ENCODE peak calls at places on chromosomes 13 and 19, in six cellular contexts. T is Peyer's patch; R is GM23338; I is hepatocyte; P is CD8-positive, alpha-beta T cell; H is heart right ventricle. S is an unnamed sample.

GRCh38 chr19:55632463-55632834 is 8.1 kb upstream of the ZNF784 start:
- DNase-seq in H (peak; percentile 92), R (peak; percentile 99), P (peak; percentile 87), I (peak; percentile 98), T (peak; percentile 100), S (peak; percentile 67)

GRCh38 chr19:14048439-14049153 is 13.3 kb downstream of the PALM3 start:
- DNase-seq in T (peak; percentile 56), R (peak; percentile 86), H (peak; percentile 42), I (peak; percentile 62), P (peak; percentile 85), S (peak; percentile 83)

GRCh38 chr13:40187836-40188591 is 478.4 kb downstream of the FOXO1 start:
- DNase-seq in R (peak; percentile 23), I (no peak), H (no peak), T (peak; percentile 51), P (peak; percentile 80), S (no peak)

GRCh38 chr19:11345122-11345752 is 831 bp downstream of the TMEM205 start:
- DNase-seq in T (no peak), I (peak; percentile 32), R (no peak), P (no peak), H (no peak), S (no peak)

GRCh38 chr13:91406619-91407018 is 8.2 kb downstream of the GPC5 start:
- DNase-seq in P (no peak), R (peak; percentile 90), I (peak; percentile 47), H (no peak), T (no peak), S (no peak)

GRCh38 chr13:47252627-47253026 is 355.8 kb upstream of the HTR2A start:
- DNase-seq in R (no peak), I (no peak), P (no peak), H (no peak), T (no peak), S (no peak)

GRCh38 chr19:12346896-12347295 is 13.5 kb upstream of the ZNF563 start:
- DNase-seq in P (no peak), R (peak; percentile 3), H (no peak), I (no peak), T (no peak), S (no peak)

GRCh38 chr13:48318014-48318713 is 14.6 kb downstream of the RB1 start:
- DNase-seq in H (peak; percentile 30), R (no peak), T (no peak), I (no peak), P (no peak), S (no peak)

GRCh38 chr13:75558130-75558840 is 8.7 kb downstream of the UCHL3 start:
- DNase-seq in I (no peak), H (no peak), P (no peak), T (no peak), R (no peak), S (no peak)

GRCh38 chr19:948842-949496 is 23.1 kb downstream of the ARID3A start:
- DNase-seq in T (no peak), I (peak; percentile 37), P (no peak), H (no peak), R (no peak), S (no peak)

GRCh38 chr13:97567510-97568243 is 133.7 kb downstream of the RAP2A start:
- DNase-seq in R (peak; percentile 8), T (no peak), I (peak; percentile 80), P (no peak), H (no peak), S (peak; percentile 77)

DNA sequence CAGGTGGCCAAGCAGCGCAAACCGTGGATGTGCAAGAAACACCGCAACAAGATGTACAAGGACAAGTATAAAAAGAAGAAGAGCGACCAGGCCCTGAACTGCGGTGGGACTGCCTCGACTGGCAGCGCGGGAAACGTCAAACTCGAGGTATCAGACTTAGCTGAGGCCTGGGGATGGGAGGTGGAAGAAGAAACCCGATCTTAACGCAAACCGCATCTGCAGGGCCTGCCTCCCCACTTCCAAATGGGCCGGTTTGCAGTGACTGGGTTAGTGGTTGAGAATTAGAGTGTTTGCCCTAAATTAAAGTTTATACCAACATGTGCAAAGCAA is 754 bp downstream of the RFXAP start:
- DNase-seq in H (peak; percentile 10), I (peak; percentile 19), P (no peak), R (peak; percentile 65), T (no peak), S (no peak)
- H3K4me3 ChIP-seq in H (peak overlapping the region; percentile 86), I (peak overlapping the region; percentile 86), P (peak overlapping the region; percentile 83), R (peak overlapping the region; percentile 79), T (peak overlapping the region; percentile 91), S (peak overlapping the region; percentile 74)

GRCh38 chr19:39400997-39401548 is 5.6 kb upstream of the ZFP36 start:
- DNase-seq in R (no peak), I (peak; percentile 33), P (no peak), T (no peak), H (no peak), S (no peak)
- H3K4me1 ChIP-seq in R (peaks cover 41% of the 10 kb centered on the region), I (peaks cover 53% of the 10 kb centered on the region), P (peaks cover 78% of the 10 kb centered on the region), T (peaks cover 20% of the 10 kb centered on the region), H (peaks cover 63% of the 10 kb centered on the region), S (peaks cover 57% of the 10 kb centered on the region)

DNA sequence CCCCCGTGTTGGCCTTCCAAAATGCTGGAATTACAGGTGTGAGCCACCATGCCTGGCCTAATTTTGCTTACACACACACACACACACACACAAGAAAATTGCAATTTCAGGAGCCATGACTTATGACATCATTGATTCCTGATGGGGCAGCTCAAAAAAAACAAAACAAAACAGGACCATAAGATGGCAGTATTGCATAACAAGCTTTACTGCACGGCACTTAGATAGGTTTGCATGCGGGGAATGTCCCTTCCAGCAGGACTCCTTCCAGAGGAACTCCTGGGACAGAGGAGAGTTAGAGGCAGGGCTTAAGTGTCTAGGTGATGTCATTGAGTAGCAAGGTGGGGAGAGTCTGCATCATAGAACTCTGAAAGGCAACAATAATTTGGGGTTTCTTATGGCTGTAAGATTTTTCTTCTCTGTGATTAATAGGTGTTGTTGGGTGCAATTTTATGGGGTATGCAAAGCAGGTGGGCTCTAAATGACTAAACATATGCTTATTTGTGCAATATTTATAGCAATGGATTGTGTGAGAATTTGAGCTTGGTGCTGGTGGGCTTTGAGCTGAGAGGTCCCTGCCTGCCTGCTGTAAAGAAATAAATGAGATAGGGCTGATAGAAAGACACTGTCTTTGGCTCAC is 9.0 kb upstream of the ACSBG2 start:
- DNase-seq in H (no peak), T (no peak), R (peak; percentile 76), P (no peak), I (peak; percentile 50), S (no peak)
- TF ChIP-seq CTCF in H (peak; percentile 18), T (peak; percentile 50), R (peak; percentile 57), P (no peak), I (peak; percentile 38), S (no peak)

DNA sequence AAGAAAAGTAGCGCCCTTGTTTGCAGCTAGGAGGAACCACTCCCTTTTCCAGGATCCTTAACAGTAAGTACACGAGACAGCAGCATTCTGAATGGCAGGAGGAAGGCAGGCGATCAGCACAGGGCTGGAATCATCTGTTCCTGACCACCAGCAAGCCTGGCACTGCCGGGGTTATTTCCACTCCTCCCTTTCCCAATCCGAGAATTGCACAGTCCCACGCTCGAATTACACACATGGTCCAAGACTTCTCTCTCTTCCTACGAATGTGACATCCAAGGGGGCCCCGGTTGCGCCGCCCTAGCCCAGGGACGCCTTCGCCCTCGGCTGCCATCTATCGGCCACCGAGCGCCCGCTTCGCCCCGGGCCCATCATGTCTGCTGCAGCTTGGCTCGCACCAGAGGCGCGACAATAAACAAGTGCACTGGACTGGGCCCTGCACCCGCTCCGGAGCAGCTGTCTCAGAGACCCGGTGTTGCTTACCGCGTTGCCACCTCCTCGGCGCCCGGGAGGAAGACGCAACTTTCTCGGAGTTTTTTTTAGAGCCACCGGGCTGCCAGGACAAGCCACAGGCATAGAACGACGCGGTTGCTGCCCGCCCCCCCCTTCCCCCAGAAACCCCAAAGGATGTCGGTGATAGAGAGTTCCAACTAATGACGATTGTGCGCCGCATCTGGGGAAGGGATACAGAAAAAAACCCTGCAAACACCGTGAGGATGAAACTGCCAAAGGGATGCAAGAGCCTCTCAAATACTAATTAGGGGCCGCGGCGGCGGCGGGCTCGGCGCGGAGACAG is at the start of gene SLITRK5:
- DNase-seq in I (peak; percentile 86), R (peak; percentile 85), T (peak; percentile 33), P (peak; percentile 78), H (peak; percentile 44), S (peak; percentile 90)
- H3K4me3 ChIP-seq in I (peak within 1 kb of the TSS; percentile 62), R (peak within 1 kb of the TSS; percentile 88), T (peak within 1 kb of the TSS; percentile 50), P (peak within 1 kb of the TSS; percentile 39), H (peak within 1 kb of the TSS; percentile 60), S (peak within 1 kb of the TSS; percentile 52)

DNA sequence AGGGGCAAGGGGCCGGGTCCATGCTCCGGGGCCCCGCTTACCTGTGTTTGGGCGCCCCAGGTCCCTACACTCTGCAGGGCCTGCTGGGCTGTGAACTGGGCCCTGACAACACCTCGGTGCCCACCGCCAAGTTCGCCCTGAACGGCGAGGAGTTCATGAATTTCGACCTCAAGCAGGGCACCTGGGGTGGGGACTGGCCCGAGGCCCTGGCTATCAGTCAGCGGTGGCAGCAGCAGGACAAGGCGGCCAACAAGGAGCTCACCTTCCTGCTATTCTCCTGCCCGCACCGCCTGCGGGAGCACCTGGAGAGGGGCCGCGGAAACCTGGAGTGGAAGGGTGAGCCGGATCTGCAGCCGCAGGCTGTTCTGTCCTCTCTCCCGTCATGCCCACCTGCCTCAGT is 1.7 kb downstream of the FCGRT start:
- DNase-seq in R (no peak), H (no peak), P (no peak), T (no peak), I (no peak), S (peak; percentile 70)
- H3K4me1 ChIP-seq in R (peaks cover 21% of the 10 kb centered on the region), H (peaks cover 50% of the 10 kb centered on the region), P (peaks cover 24% of the 10 kb centered on the region), T (no peaks in the 10 kb centered on the region), I (peaks cover 27% of the 10 kb centered on the region), S (peaks cover 33% of the 10 kb centered on the region)

GRCh38 chr13:77377016-77377415 is 50.1 kb upstream of the MYCBP2 start:
- DNase-seq in H (no peak), R (no peak), P (no peak), T (no peak), I (no peak), S (no peak)
- TF ChIP-seq CTCF in H (no peak), R (no peak), P (no peak), T (no peak), I (no peak), S (no peak)

GRCh38 chr19:2325261-2326046 is 2.9 kb downstream of the LSM7 start:
- DNase-seq in P (no peak), T (peak; percentile 60), H (no peak), I (no peak), R (no peak), S (no peak)
- H3K4me3 ChIP-seq in P (no peak overlapping the region), T (no peak overlapping the region), H (no peak overlapping the region), I (no peak overlapping the region), R (no peak overlapping the region), S (no peak overlapping the region)

DNA sequence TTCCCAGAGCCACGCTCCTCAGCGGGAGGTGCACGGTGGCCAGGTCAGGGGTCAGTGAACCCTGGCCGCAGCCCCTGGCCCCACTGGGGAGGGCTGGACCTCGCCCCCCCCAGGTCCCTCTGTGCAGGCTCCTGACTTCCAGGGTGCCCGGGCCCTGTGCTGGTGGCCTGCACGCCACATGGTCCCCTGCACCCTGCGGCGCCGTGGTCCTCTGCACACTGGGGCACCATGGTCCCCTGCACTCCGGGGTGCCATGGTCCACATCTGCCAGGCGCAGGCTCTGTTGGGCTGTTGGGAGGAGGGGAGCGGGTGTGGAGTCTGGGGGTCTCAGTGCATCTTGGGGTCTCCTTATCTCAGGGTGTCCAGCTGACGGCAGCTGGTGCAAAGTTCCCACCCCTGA is 23.3 kb upstream of the TMEM255B start:
- DNase-seq in T (no peak), R (no peak), I (no peak), H (no peak), P (no peak), S (no peak)
- H3K4me1 ChIP-seq in T (no peaks in the 10 kb centered on the region), R (no peaks in the 10 kb centered on the region), I (peaks cover 4% of the 10 kb centered on the region), H (no peaks in the 10 kb centered on the region), P (peaks cover 2% of the 10 kb centered on the region), S (no peaks in the 10 kb centered on the region)

GRCh38 chr13:109764474-109765292 is 21.7 kb downstream of the IRS2 start:
- DNase-seq in P (no peak), H (no peak), I (no peak), R (peak; percentile 12), T (no peak), S (no peak)
- TF ChIP-seq CTCF in P (no peak), H (no peak), I (no peak), R (no peak), T (no peak), S (no peak)

S was measured in upper lobe of right lung.